ENCODE peak calls at places on chromosomes 12 and 14, in ten cellular contexts. K is WTC11; T is NCI-H510A; L is dermis blood vessel endothelial cell; M is stimulated activated CD4-positive, alpha-beta T cell treated with anti-CD3 and anti-CD28 coated beads, Interleukin-4, amount 100 ng/mL, for 4 hours; Q is naive B cell; Y is activated gamma-delta T cell treated with Interleukin-2 at 50 U/mL for 16 hours; R is AG09319; E is T-helper 9 cell; I is activated naive CD4-positive, alpha-beta T cell treated with anti-CD3 and anti-CD28 coated beads for 36 hours. C is an unnamed sample.

GRCh38 chr12:28088566-28089277 is 101.5 kb upstream of the CCDC91 start:
- DNase-seq in R (no peak), M (no peak), Q (no peak), I (no peak), Y (no peak), T (no peak), K (no peak), E (no peak), L (peak; percentile 9), C (peak; percentile 33)

GRCh38 chr14:104976198-104977007 is 1.8 kb downstream of the AHNAK2 start:
- DNase-seq in M (peak; percentile 86), Q (peak; percentile 81), E (peak; percentile 91), T (peak; percentile 74), Y (peak; percentile 87), R (peak; percentile 40), L (peak; percentile 89), K (peak; percentile 81), I (peak; percentile 89), C (peak; percentile 42)

GRCh38 chr12:3304436-3305135 is 186.4 kb upstream of the PRMT8 start:
- DNase-seq in K (no peak), E (no peak), L (peak; percentile 89), M (no peak), I (no peak), Y (no peak), R (peak; percentile 56), T (peak; percentile 60), Q (no peak), C (no peak)

GRCh38 chr12:12705833-12706520 is 10.0 kb upstream of the GPR19 start:
- DNase-seq in K (no peak), T (no peak), R (no peak), Y (peak; percentile 76), Q (no peak), E (peak; percentile 63), I (peak; percentile 71), L (peak; percentile 12), M (peak; percentile 35), C (peak; percentile 64)

GRCh38 chr12:47408171-47408871 is 297.5 kb downstream of the RPAP3 start:
- DNase-seq in Y (peak; percentile 22), R (no peak), T (no peak), Q (peak; percentile 76), L (peak; percentile 36), I (peak; percentile 73), E (no peak), K (peak; percentile 34), M (no peak), C (peak; percentile 73)

GRCh38 chr12:23752245-23752644 is 197.2 kb downstream of the SOX5 start:
- DNase-seq in R (no peak), I (no peak), L (no peak), Q (no peak), M (no peak), E (no peak), Y (no peak), T (no peak), K (no peak), C (no peak)

GRCh38 chr12:20006856-20007255 is 361.5 kb upstream of the PDE3A start:
- DNase-seq in L (no peak), Y (no peak), K (no peak), I (no peak), T (no peak), R (no peak), Q (no peak), E (no peak), M (no peak), C (no peak)

GRCh38 chr12:12376636-12377448 is 20.0 kb downstream of the BORCS5 start:
- DNase-seq in E (no peak), Q (peak; percentile 64), Y (no peak), K (no peak), M (no peak), R (peak; percentile 60), T (peak; percentile 62), I (peak; percentile 33), L (peak; percentile 86), C (peak; percentile 91)

GRCh38 chr12:12539411-12539810 is 23.3 kb downstream of the DUSP16 start:
- DNase-seq in I (no peak), M (no peak), E (no peak), Q (no peak), T (no peak), R (no peak), L (no peak), K (no peak), Y (no peak), C (no peak)

GRCh38 chr12:27965411-27965810 is 7.1 kb downstream of the PTHLH start:
- DNase-seq in T (no peak), E (no peak), Q (no peak), K (no peak), Y (no peak), L (no peak), M (no peak), I (no peak), R (no peak), C (no peak)

GRCh38 chr12:97556201-97556824 is 93.7 kb downstream of the RMST start:
- DNase-seq in I (no peak), K (no peak), E (no peak), Y (no peak), Q (no peak), L (no peak), R (no peak), M (no peak), T (no peak), C (no peak)

GRCh38 chr12:40980346-40981005 is 207.6 kb upstream of the PDZRN4 start:
- DNase-seq in T (no peak), Q (no peak), L (no peak), K (no peak), M (no peak), R (no peak), E (no peak), I (no peak), Y (no peak), C (no peak)

GRCh38 chr12:111178194-111179081 is 190.5 kb downstream of the PHETA1 start:
- DNase-seq in L (no peak), Y (no peak), I (no peak), M (no peak), R (no peak), K (no peak), E (no peak), T (no peak), Q (no peak), C (no peak)

GRCh38 chr14:67646136-67646535 is 26.4 kb downstream of the ARG2 start:
- DNase-seq in M (no peak), L (no peak), I (no peak), R (no peak), Q (no peak), K (no peak), E (no peak), Y (no peak), T (no peak), C (no peak)

GRCh38 chr12:106058256-106059182 is 80.2 kb downstream of the NUAK1 start:
- DNase-seq in I (no peak), T (no peak), K (no peak), M (no peak), R (no peak), E (no peak), Y (no peak), Q (no peak), L (no peak), C (no peak)

GRCh38 chr12:84502907-84503787 is 409.5 kb downstream of the SLC6A15 start:
- DNase-seq in I (peak; percentile 52), T (no peak), K (peak; percentile 71), R (no peak), Q (no peak), E (no peak), L (peak; percentile 30), M (no peak), Y (no peak), C (peak; percentile 60)

GRCh38 chr14:55073856-55074255 is 22.4 kb downstream of the MAPK1IP1L start:
- DNase-seq in K (no peak), T (no peak), I (no peak), R (no peak), L (no peak), Q (no peak), Y (no peak), E (no peak), M (no peak), C (no peak)

GRCh38 chr14:23910081-23910875 is 43.3 kb upstream of the DHRS4 start:
- DNase-seq in T (no peak), M (no peak), Y (no peak), E (no peak), L (peak; percentile 68), R (peak; percentile 4), K (peak; percentile 90), Q (no peak), I (peak; percentile 44), C (no peak)

GRCh38 chr14:95039993-95040348 is 117.4 kb downstream of the DICER1 start:
- DNase-seq in T (no peak), K (no peak), M (no peak), R (no peak), Y (no peak), E (no peak), I (no peak), Q (no peak), L (no peak), C (no peak)

GRCh38 chr14:64337901-64338615 is 43.9 kb upstream of the ESR2 start:
- DNase-seq in L (peak; percentile 74), T (peak; percentile 87), M (no peak), I (peak; percentile 40), R (no peak), Q (peak; percentile 73), E (no peak), K (peak; percentile 86), Y (no peak), C (peak; percentile 19)

GRCh38 chr12:56307221-56307965 is 7.3 kb upstream of the CS start:
- DNase-seq in R (no peak), E (no peak), I (no peak), L (no peak), Q (no peak), Y (no peak), K (no peak), T (no peak), M (no peak), C (no peak)

GRCh38 chr14:99513946-99514551 is 32.8 kb downstream of the CCNK start:
- DNase-seq in K (peak; percentile 11), Q (no peak), T (no peak), L (no peak), I (no peak), Y (no peak), M (no peak), R (no peak), E (no peak), C (no peak)

GRCh38 chr14:72986214-72986613 is 40.7 kb downstream of the ZFYVE1 start:
- DNase-seq in I (no peak), Q (no peak), K (no peak), T (no peak), Y (no peak), L (no peak), E (no peak), M (no peak), R (no peak), C (no peak)

GRCh38 chr12:6347367-6348338 is 5.8 kb upstream of the TNFRSF1A start:
- DNase-seq in I (no peak), L (peak; percentile 86), Y (no peak), E (no peak), M (no peak), T (no peak), R (no peak), K (no peak), Q (no peak), C (no peak)

GRCh38 chr14:95485222-95485819 is 31.1 kb downstream of the SYNE3 start:
- DNase-seq in Y (no peak), T (no peak), I (no peak), R (no peak), K (no peak), M (no peak), L (no peak), Q (no peak), E (no peak), C (no peak)